ENCODE peak calls at places on chromosomes 5 and 9, in ten cellular contexts. Q, I, L, S, F, D, C, E, V and Z are unnamed samples.

GRCh38 chr5:41707853-41708603 is 162.2 kb downstream of the OXCT1 start:
- DNase-seq in Q (peak), L (peak), E (peak), I (peak), S (no peak), F (no peak), V (no peak), D (no peak), C (no peak), Z (no peak)

GRCh38 chr5:13211064-13211463 is 733.4 kb downstream of the DNAH5 start:
- DNase-seq in I (no peak), Q (no peak), E (no peak), L (no peak), D (no peak), C (no peak), S (no peak), V (no peak), F (no peak), Z (no peak)

GRCh38 chr9:35923927-35924763 is 14.9 kb downstream of the SPAAR start:
- DNase-seq in C (no peak), F (peak), E (peak), I (peak), L (peak), Q (peak), V (no peak), D (no peak), S (no peak), Z (no peak)

GRCh38 chr9:129206401-129206800 is 28.3 kb upstream of the IER5L start:
- DNase-seq in V (no peak), C (no peak), I (no peak), L (no peak), F (no peak), Q (no peak), E (no peak), S (no peak), D (no peak), Z (no peak)

GRCh38 chr5:138890686-138891085 is 15.6 kb upstream of the LRRTM2 start:
- DNase-seq in Q (no peak), V (no peak), S (no peak), D (no peak), F (no peak), L (no peak), E (no peak), C (no peak), I (peak), Z (no peak)

GRCh38 chr9:116646661-116647514 is 40.2 kb upstream of the TRIM32 start:
- DNase-seq in S (no peak), I (peak), E (peak), C (no peak), F (no peak), Q (no peak), V (no peak), L (peak), D (no peak), Z (no peak)

GRCh38 chr9:107243757-107244156 is 39.3 kb upstream of the RAD23B start:
- DNase-seq in S (no peak), C (no peak), V (no peak), L (no peak), Q (no peak), E (peak), I (peak), D (peak), F (no peak), Z (no peak)

GRCh38 chr5:77306531-77306930 is 96.1 kb downstream of the PDE8B start:
- DNase-seq in V (no peak), I (no peak), F (no peak), E (no peak), L (no peak), C (no peak), Q (no peak), S (no peak), D (no peak), Z (no peak)

GRCh38 chr9:136544549-136545064 is 1.2 kb downstream of the NOTCH1 start:
- DNase-seq in S (peak), V (peak), Q (no peak), E (peak), L (peak), D (peak), I (no peak), F (peak), C (peak), Z (no peak)

GRCh38 chr5:104177651-104178050 is 615.1 kb upstream of the NUDT12 start:
- DNase-seq in V (no peak), Q (no peak), I (no peak), D (no peak), E (no peak), L (no peak), S (no peak), C (no peak), F (no peak), Z (no peak)

GRCh38 chr5:79581535-79581934 is 30.7 kb upstream of the TENT2 start:
- DNase-seq in S (no peak), D (no peak), C (no peak), F (no peak), Q (no peak), V (no peak), I (no peak), E (no peak), L (no peak), Z (no peak)

GRCh38 chr5:177131711-177132503 is 1.7 kb upstream of the NSD1 start:
- DNase-seq in S (peak), C (peak), Q (no peak), E (no peak), I (no peak), D (no peak), L (no peak), F (peak), V (peak), Z (no peak)

GRCh38 chr9:132630116-132630515 is 39.7 kb downstream of the DDX31 start:
- DNase-seq in V (no peak), I (no peak), E (no peak), F (no peak), L (no peak), C (no peak), D (no peak), S (no peak), Q (no peak), Z (no peak)

GRCh38 chr5:156706631-156707030 is 143.5 kb upstream of the PPP1R2B start:
- DNase-seq in D (no peak), L (no peak), C (no peak), Q (no peak), F (no peak), S (no peak), V (no peak), I (no peak), E (no peak), Z (no peak)

GRCh38 chr9:101326501-101326900 is 58.3 kb downstream of the BAAT start:
- DNase-seq in Q (no peak), S (no peak), C (no peak), D (no peak), I (peak), V (no peak), F (no peak), L (no peak), E (no peak), Z (no peak)

GRCh38 chr5:141957367-141957993 is 522 bp downstream of the PCDH12 start:
- DNase-seq in Q (no peak), E (no peak), D (no peak), C (no peak), S (no peak), V (no peak), F (no peak), I (no peak), L (no peak), Z (no peak)

GRCh38 chr9:108668191-108668940 is 187.4 kb downstream of the ACTL7B start:
- DNase-seq in D (no peak), L (no peak), F (no peak), E (no peak), C (no peak), Q (no peak), I (no peak), V (no peak), S (no peak), Z (no peak)

GRCh38 chr9:110815361-110815760 is 146.8 kb downstream of the MUSK start:
- DNase-seq in C (no peak), V (no peak), E (no peak), S (no peak), L (no peak), I (no peak), F (no peak), D (no peak), Q (no peak), Z (no peak)

GRCh38 chr9:92147030-92147853 is 32.0 kb upstream of the SPTLC1 start:
- DNase-seq in V (no peak), D (no peak), S (peak), L (peak), C (no peak), I (peak), E (peak), Q (peak), F (peak), Z (no peak)

GRCh38 chr9:31137151-31137849 is 1247.1 kb upstream of the ACO1 start:
- DNase-seq in L (no peak), C (no peak), V (no peak), E (peak), S (no peak), Q (no peak), I (peak), F (no peak), D (no peak), Z (no peak)

GRCh38 chr5:171596391-171596878 is 177.0 kb downstream of the FGF18 start:
- DNase-seq in S (peak), V (peak), F (no peak), I (peak), E (peak), D (no peak), Q (peak), C (no peak), L (no peak), Z (no peak)

GRCh38 chr5:1800470-1801060 is 642 bp upstream of the NDUFS6 start:
- DNase-seq in L (peak), C (no peak), Q (no peak), I (peak), D (no peak), E (peak), S (peak), V (no peak), F (no peak), Z (no peak)

GRCh38 chr5:135271533-135272310 is 127.3 kb downstream of the MACROH2A1 start:
- DNase-seq in C (no peak), E (peak), S (no peak), D (no peak), Q (no peak), F (no peak), V (no peak), L (no peak), I (peak), Z (no peak)

GRCh38 chr5:80782626-80783025 is 127.8 kb upstream of the DHFR start:
- DNase-seq in I (no peak), C (no peak), Q (no peak), L (no peak), D (no peak), S (no peak), V (no peak), E (no peak), F (no peak), Z (no peak)

GRCh38 chr9:133204335-133204992 is 4.6 kb downstream of the OBP2B start:
- DNase-seq in C (peak), I (no peak), V (peak), E (no peak), Q (no peak), S (peak), L (no peak), D (no peak), F (peak), Z (peak)

GRCh38 chr5:43889238-43889637 is 286.3 kb downstream of the NNT start:
- DNase-seq in C (no peak), L (no peak), S (no peak), V (no peak), I (no peak), Q (no peak), D (no peak), F (no peak), E (no peak), Z (no peak)

GRCh38 chr9:96073531-96074284 is 198.2 kb downstream of the ERCC6L2 start:
- DNase-seq in S (no peak), L (no peak), E (no peak), V (no peak), Q (no peak), I (no peak), F (peak), C (no peak), D (no peak), Z (no peak)

GRCh38 chr5:97231025-97231636 is 48.1 kb upstream of the RIOK2 start:
- DNase-seq in Q (peak), I (peak), F (peak), D (peak), L (peak), S (no peak), V (no peak), C (no peak), E (peak), Z (no peak)

GRCh38 chr5:149832636-149833035 is 102.5 kb downstream of the PPARGC1B start:
- DNase-seq in L (no peak), C (no peak), S (no peak), Q (no peak), I (no peak), E (no peak), F (no peak), D (no peak), V (no peak), Z (no peak)

GRCh38 chr5:173657745-173658422 is 41.4 kb upstream of the BOD1 start:
- DNase-seq in F (no peak), Q (no peak), C (no peak), L (no peak), I (no peak), S (no peak), D (no peak), V (no peak), E (no peak), Z (no peak)

GRCh38 chr9:135501261-135502167 is 1.0 kb downstream of the MRPS2 start:
- DNase-seq in V (no peak), F (no peak), C (peak), E (peak), L (peak), D (no peak), I (no peak), Q (no peak), S (peak), Z (no peak)

GRCh38 chr5:81965510-81965909 is 6.3 kb upstream of the ATG10 start:
- DNase-seq in I (no peak), L (no peak), Q (no peak), D (no peak), V (no peak), S (no peak), F (no peak), C (no peak), E (peak), Z (no peak)

GRCh38 chr9:97991818-97992217 is 8.7 kb downstream of the ANP32B start:
- DNase-seq in D (no peak), F (no peak), V (no peak), S (no peak), E (no peak), C (no peak), I (no peak), Q (no peak), L (no peak), Z (no peak)

GRCh38 chr5:75049581-75050274 is 2.6 kb downstream of the GCNT4 start:
- DNase-seq in V (no peak), C (peak), F (peak), Q (no peak), S (no peak), I (peak), L (peak), E (peak), D (peak), Z (no peak)

GRCh38 chr9:132823370-132824144 is 54.5 kb downstream of the AK8 start:
- DNase-seq in S (peak), I (no peak), Q (no peak), V (no peak), D (no peak), L (no peak), E (no peak), F (no peak), C (no peak), Z (no peak)

GRCh38 chr9:135681161-135681560 is 18.1 kb downstream of the LCN9 start:
- DNase-seq in E (no peak), S (no peak), V (no peak), D (no peak), F (no peak), L (no peak), I (no peak), C (no peak), Q (no peak), Z (no peak)

GRCh38 chr5:144467795-144468194 is 297.1 kb downstream of the KCTD16 start:
- DNase-seq in D (no peak), F (peak), L (peak), S (no peak), I (peak), Q (no peak), V (peak), E (peak), C (no peak), Z (no peak)

GRCh38 chr5:178213748-178214151 is 9.4 kb downstream of the HNRNPAB start:
- DNase-seq in I (no peak), S (no peak), L (no peak), E (no peak), F (no peak), Q (no peak), C (peak), V (no peak), D (no peak), Z (no peak)

GRCh38 chr9:123629531-123629930 is 273.5 kb downstream of the CRB2 start:
- DNase-seq in S (no peak), F (no peak), V (no peak), C (no peak), E (peak), L (no peak), Q (no peak), I (peak), D (no peak), Z (no peak)
- TF ChIP-seq CTCF in S (no peak), F (no peak), V (no peak), C (no peak), E (no peak), L (no peak), Q (no peak), I (no peak), D (no peak), Z (no peak)

GRCh38 chr5:10866913-10867312 is 105.9 kb upstream of the DAP start:
- DNase-seq in S (no peak), L (no peak), F (no peak), E (no peak), V (no peak), I (no peak), D (no peak), Q (no peak), C (no peak), Z (no peak)
- TF ChIP-seq CTCF in S (no peak), L (peak), F (no peak), E (peak), V (no peak), I (peak), D (no peak), Q (peak), C (no peak), Z (peak)

GRCh38 chr9:137776306-137776995 is 101.1 kb upstream of the CACNA1B start:
- DNase-seq in V (no peak), D (no peak), F (no peak), E (no peak), I (no peak), S (no peak), L (no peak), C (no peak), Q (no peak), Z (no peak)

GRCh38 chr9:137777761-137778160 is 99.8 kb upstream of the CACNA1B start:
- DNase-seq in Q (no peak), L (no peak), C (no peak), V (no peak), E (no peak), D (no peak), F (no peak), S (no peak), I (no peak), Z (no peak)

GRCh38 chr9:137771580-137771979 is 106.0 kb upstream of the CACNA1B start:
- DNase-seq in D (no peak), L (no peak), S (no peak), Q (no peak), E (no peak), I (no peak), F (no peak), C (no peak), V (no peak), Z (no peak)

GRCh38 chr9:137774775-137775386 is 102.7 kb upstream of the CACNA1B start:
- DNase-seq in F (no peak), V (no peak), E (no peak), D (no peak), Q (no peak), S (no peak), L (no peak), I (no peak), C (peak), Z (no peak)

GRCh38 chr9:137772281-137772873 is 105.2 kb upstream of the CACNA1B start:
- DNase-seq in Q (no peak), S (no peak), L (no peak), I (no peak), F (no peak), D (no peak), E (no peak), C (peak), V (no peak), Z (no peak)
- TF ChIP-seq CTCF in Q (no peak), S (no peak), L (peak), I (no peak), F (no peak), D (no peak), E (peak), C (peak), V (peak), Z (peak)

DNA sequence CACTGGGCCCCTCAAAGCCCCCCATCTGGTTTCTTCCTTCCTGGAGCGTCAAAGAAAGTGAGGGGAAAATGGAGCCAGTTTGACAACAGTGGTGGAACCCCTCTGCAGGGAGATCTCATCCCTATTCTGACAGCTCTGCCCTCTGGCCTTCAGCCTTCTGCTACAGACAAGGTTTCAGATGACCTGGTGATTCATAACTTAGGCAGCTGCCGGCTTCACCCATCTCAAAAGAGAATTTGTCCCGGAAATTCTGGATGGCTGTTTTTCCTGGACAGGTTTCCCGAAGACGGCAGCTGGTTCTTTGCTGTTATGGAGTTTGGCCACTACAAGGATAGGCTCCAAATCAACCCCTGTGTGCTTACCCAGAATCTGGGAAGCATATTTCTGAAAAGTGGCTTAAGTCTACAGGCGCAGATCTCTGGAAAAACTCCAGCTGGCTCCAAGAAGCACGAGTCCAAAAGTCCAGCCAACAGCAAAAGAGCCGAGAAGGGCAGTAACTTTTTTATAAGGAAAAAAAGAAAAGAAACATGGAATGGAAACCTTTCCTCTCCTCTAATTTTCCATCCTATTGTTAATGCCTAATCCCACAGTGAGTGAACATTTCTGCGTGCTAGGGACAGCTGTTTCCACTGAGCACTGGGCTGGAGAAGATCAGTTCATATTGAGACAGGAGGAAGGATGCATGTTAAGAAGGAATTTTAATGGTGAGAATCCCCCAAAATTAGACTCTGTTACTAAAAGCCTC is 54.5 kb downstream of the ZNF366 start:
- DNase-seq in F (peak), S (peak), Q (peak), D (no peak), E (peak), C (no peak), V (peak), I (peak), L (peak), Z (no peak)
- TF ChIP-seq CTCF in F (no peak), S (no peak), Q (no peak), D (no peak), E (no peak), C (no peak), V (no peak), I (no peak), L (no peak), Z (no peak)